ENCODE peak calls at places on chromosomes 6 and 20, in seven cellular contexts. S is heart left ventricle, I is GM13976, V is tibial artery, E is WTC11, A is AG09319, H is RWPE1. P is an unnamed sample.

GRCh38 chr6:105795913-105796517 is 290.1 kb upstream of the PRDM1 start:
- DNase-seq in S (no peak), I (no peak), V (no peak), E (no peak), A (no peak), H (no peak), P (peak)

GRCh38 chr6:116314878-116315277 is 35.1 kb upstream of the TSPYL1 start:
- DNase-seq in S (no peak), I (peak), V (peak), E (no peak), A (no peak), H (no peak), P (peak)

GRCh38 chr6:157751547-157752200 is 71.4 kb upstream of the SNX9 start:
- DNase-seq in S (no peak), I (no peak), V (no peak), E (no peak), A (no peak), H (no peak), P (no peak)

GRCh38 chr6:121811106-121811505 is 375.7 kb downstream of the GJA1 start:
- DNase-seq in S (no peak), I (no peak), V (no peak), E (no peak), A (no peak), H (no peak), P (no peak)

GRCh38 chr6:147509900-147510299 is 1.4 kb downstream of the SAMD5 start:
- DNase-seq in S (no peak), I (no peak), V (no peak), E (no peak), A (no peak), H (no peak), P (no peak)

GRCh38 chr6:149859368-149859767 is 4.8 kb downstream of the LRP11 start:
- DNase-seq in S (no peak), I (no peak), V (no peak), E (no peak), A (no peak), H (no peak), P (no peak)

GRCh38 chr20:49349078-49349477 is 71.2 kb upstream of the ZNFX1 start:
- DNase-seq in S (no peak), I (no peak), V (no peak), E (no peak), A (no peak), H (no peak), P (no peak)

GRCh38 chr6:169189227-169189626 is 64.4 kb downstream of the THBS2 start:
- DNase-seq in S (no peak), I (no peak), V (no peak), E (no peak), A (no peak), H (no peak), P (no peak)

GRCh38 chr6:161829186-161829794 is 555.4 kb upstream of the AGPAT4 start:
- DNase-seq in S (no peak), I (no peak), V (no peak), E (no peak), A (no peak), H (no peak), P (no peak)

GRCh38 chr6:35415065-35415880 is 36.9 kb upstream of the FANCE start:
- DNase-seq in S (peak), I (no peak), V (peak), E (peak), A (peak), H (peak), P (peak)

GRCh38 chr20:47821481-47822100 is 36.3 kb upstream of the SULF2 start:
- DNase-seq in S (no peak), I (no peak), V (no peak), E (no peak), A (no peak), H (peak), P (peak)

GRCh38 chr6:152952866-152953509 is 29.9 kb downstream of the FBXO5 start:
- DNase-seq in S (no peak), I (peak), V (no peak), E (no peak), A (no peak), H (peak), P (no peak)

GRCh38 chr20:53631909-53632662 is 38.4 kb upstream of the ZNF217 start:
- DNase-seq in S (no peak), I (no peak), V (no peak), E (no peak), A (no peak), H (no peak), P (no peak)

GRCh38 chr6:111922454-111923297 is 49.4 kb upstream of the FYN start:
- DNase-seq in S (no peak), I (no peak), V (no peak), E (no peak), A (peak), H (no peak), P (no peak)

GRCh38 chr6:164477126-164477525 is 832.3 kb downstream of the C6orf118 start:
- DNase-seq in S (no peak), I (no peak), V (no peak), E (no peak), A (no peak), H (no peak), P (no peak)

GRCh38 chr20:1391640-1392442 is 1.0 kb downstream of the FKBP1A start:
- DNase-seq in S (no peak), I (peak), V (no peak), E (no peak), A (no peak), H (no peak), P (no peak)

GRCh38 chr20:62949887-62950286 is 2.6 kb upstream of the SLC17A9 start:
- DNase-seq in S (no peak), I (no peak), V (no peak), E (no peak), A (no peak), H (no peak), P (no peak)

GRCh38 chr6:44009425-44010321 is 117.6 kb downstream of the MRPL14 start:
- DNase-seq in S (peak), I (no peak), V (peak), E (no peak), A (no peak), H (no peak), P (peak)

GRCh38 chr20:43271980-43272379 is 82.3 kb upstream of the PTPRT start:
- DNase-seq in S (no peak), I (no peak), V (no peak), E (no peak), A (no peak), H (no peak), P (no peak)

GRCh38 chr6:133463789-133464188 is 222.6 kb downstream of the EYA4 start:
- DNase-seq in S (no peak), I (no peak), V (no peak), E (no peak), A (no peak), H (no peak), P (no peak)

GRCh38 chr6:55069132-55069781 is 105.1 kb upstream of the HCRTR2 start:
- DNase-seq in S (no peak), I (no peak), V (no peak), E (peak), A (peak), H (peak), P (peak)

GRCh38 chr6:53771780-53772624 is 22.8 kb upstream of the LRRC1 start:
- DNase-seq in S (no peak), I (no peak), V (no peak), E (no peak), A (no peak), H (no peak), P (no peak)

GRCh38 chr20:40276291-40276690 is 412.7 kb downstream of the MAFB start:
- DNase-seq in S (peak), I (no peak), V (peak), E (no peak), A (no peak), H (no peak), P (no peak)

GRCh38 chr6:158170656-158171081 is 2.5 kb downstream of the GTF2H5 start:
- DNase-seq in S (no peak), I (no peak), V (no peak), E (no peak), A (peak), H (no peak), P (peak)

GRCh38 chr6:75794351-75794846 is 45.4 kb downstream of the MYO6 start:
- DNase-seq in S (no peak), I (no peak), V (no peak), E (no peak), A (no peak), H (no peak), P (no peak)

GRCh38 chr6:68313911-68314310 is 321.2 kb upstream of the ADGRB3 start:
- DNase-seq in S (no peak), I (no peak), V (no peak), E (no peak), A (no peak), H (no peak), P (no peak)

GRCh38 chr6:140850438-140850837 is 1282.3 kb upstream of the GJE1 start:
- DNase-seq in S (no peak), I (no peak), V (no peak), E (no peak), A (no peak), H (no peak), P (no peak)

GRCh38 chr20:23160536-23161243 is 74.6 kb upstream of the CD93 start:
- DNase-seq in S (no peak), I (no peak), V (no peak), E (no peak), A (no peak), H (no peak), P (no peak)

GRCh38 chr20:49340161-49340966 is 62.5 kb upstream of the ZNFX1 start:
- DNase-seq in S (no peak), I (no peak), V (peak), E (no peak), A (no peak), H (no peak), P (no peak)

GRCh38 chr6:62891065-62891647 is 320.1 kb upstream of the FKBP1C start:
- DNase-seq in S (no peak), I (no peak), V (no peak), E (no peak), A (no peak), H (no peak), P (peak)
- TF ChIP-seq CTCF in S (no peak), I (no peak), V (no peak), E (peak), A (peak), H (peak), P (no peak)

GRCh38 chr6:85775883-85776282 is 133.2 kb upstream of the SYNCRIP start:
- DNase-seq in S (no peak), I (no peak), V (no peak), E (no peak), A (no peak), H (no peak), P (peak)
- TF ChIP-seq CTCF in S (no peak), I (no peak), V (no peak), E (no peak), A (no peak), H (no peak), P (no peak)

GRCh38 chr6:38016824-38017223 is 197.3 kb downstream of the ZFAND3 start:
- DNase-seq in S (no peak), I (no peak), V (no peak), E (no peak), A (no peak), H (no peak), P (no peak)

GRCh38 chr6:38015341-38015740 is 195.8 kb downstream of the ZFAND3 start:
- DNase-seq in S (no peak), I (no peak), V (no peak), E (no peak), A (no peak), H (no peak), P (no peak)

GRCh38 chr6:38012573-38012972 is 193.0 kb downstream of the ZFAND3 start:
- DNase-seq in S (peak), I (peak), V (no peak), E (peak), A (no peak), H (peak), P (peak)
- TF ChIP-seq CTCF in S (peak), I (peak), V (peak), E (peak), A (peak), H (peak), P (peak)

GRCh38 chr20:42018979-42019378 is 400.8 kb upstream of the CHD6 start:
- DNase-seq in S (no peak), I (no peak), V (no peak), E (peak), A (no peak), H (no peak), P (peak)
- TF ChIP-seq CTCF in S (no peak), I (peak), V (no peak), E (peak), A (no peak), H (no peak), P (no peak)

GRCh38 chr6:131807644-131808459 is at the start of gene ENPP1:
- DNase-seq in S (peak), I (peak), V (peak), E (peak), A (peak), H (peak), P (peak)
- TF ChIP-seq CTCF in S (peak), I (no peak), V (peak), E (no peak), A (peak), H (peak), P (peak)

DNA sequence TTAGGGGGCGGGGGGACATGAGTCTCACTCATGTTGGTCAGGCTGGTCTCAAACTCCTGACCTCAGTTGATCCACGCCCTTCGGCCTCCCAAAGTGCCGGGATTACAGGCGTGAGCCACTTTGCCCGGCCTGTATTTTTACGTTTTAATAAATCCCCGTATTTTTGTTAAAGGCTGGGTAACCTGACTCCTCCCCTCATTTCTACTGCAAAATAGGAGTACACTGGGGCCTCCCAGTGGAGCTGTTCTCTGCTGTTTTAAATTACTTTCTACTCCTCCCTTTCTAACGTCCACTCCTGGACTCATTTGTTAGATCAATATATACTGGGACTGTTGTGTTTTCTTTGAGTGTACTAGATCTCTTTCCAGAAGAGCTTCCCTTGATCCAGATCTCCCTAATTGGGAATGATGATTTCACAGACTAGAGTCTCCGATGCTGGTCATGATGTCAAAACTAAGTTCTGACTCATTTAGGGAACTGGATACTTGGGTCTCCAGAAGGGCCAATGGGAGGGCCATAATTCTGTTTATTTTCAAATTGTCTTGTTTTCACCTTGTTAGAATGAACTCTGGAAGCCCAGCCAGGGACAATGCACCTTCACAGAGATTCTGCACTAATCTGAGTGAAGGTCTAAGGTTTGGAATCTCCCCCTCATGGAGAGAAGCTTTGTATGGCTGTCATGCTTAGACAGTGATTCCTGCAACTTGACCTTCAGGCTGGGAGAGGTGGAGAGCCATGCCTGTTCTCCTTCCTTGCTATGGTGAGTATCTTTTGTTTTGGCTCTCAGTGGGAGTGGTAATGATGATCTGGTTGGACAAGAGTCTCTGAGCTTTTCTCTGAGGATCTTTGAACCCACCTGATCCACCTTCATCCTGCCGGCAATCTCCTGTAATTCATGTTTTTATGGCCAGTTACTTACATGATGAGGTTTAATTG is 9.4 kb downstream of the HSPA1B start:
- DNase-seq in S (no peak), I (no peak), V (no peak), E (no peak), A (no peak), H (no peak), P (no peak)
- TF ChIP-seq CTCF in S (no peak), I (no peak), V (no peak), E (no peak), A (peak), H (no peak), P (no peak)